ENCODE peak calls at places on chromosome 21, in four cellular contexts. O, I, V and K are unnamed samples.

GRCh38 chr21:43324596-43324995 is 102.3 kb downstream of the SIK1 start:
- DNase-seq in I (no peak), V (no peak), O (no peak), K (no peak)

GRCh38 chr21:34836103-34836932 is 167.5 kb downstream of the CLIC6 start:
- DNase-seq in I (peak; percentile 100), O (no peak), V (no peak), K (no peak)

GRCh38 chr21:28827422-28827821 is 165.3 kb downstream of the LTN1 start:
- DNase-seq in O (no peak), V (no peak), I (peak; percentile 46), K (no peak)

GRCh38 chr21:16047857-16048256 is 318.1 kb downstream of the USP25 start:
- DNase-seq in V (no peak), I (peak; percentile 80), O (no peak), K (no peak)

GRCh38 chr21:15160136-15160535 is 95.3 kb upstream of the NRIP1 start:
- DNase-seq in I (no peak), O (no peak), V (no peak), K (no peak)

GRCh38 chr21:31255846-31256395 is 88.1 kb downstream of the TIAM1 start:
- DNase-seq in V (no peak), I (no peak), O (no peak), K (no peak)

GRCh38 chr21:29649370-29649963 is 290.3 kb downstream of the GRIK1 start:
- DNase-seq in O (no peak), V (no peak), I (no peak), K (no peak)

GRCh38 chr21:46110499-46111192 is 12.7 kb downstream of the COL6A2 start:
- DNase-seq in V (no peak), O (peak; percentile 25), I (no peak), K (no peak)

GRCh38 chr21:25635310-25635709 is 3.7 kb upstream of the JAM2 start:
- DNase-seq in O (no peak), I (no peak), V (no peak), K (no peak)

GRCh38 chr21:15826147-15826780 is 96.5 kb downstream of the USP25 start:
- DNase-seq in V (no peak), I (peak; percentile 54), O (peak; percentile 13), K (no peak)

GRCh38 chr21:45644041-45644906 is 749 bp downstream of the PCBP3 start:
- DNase-seq in O (no peak), I (no peak), V (no peak), K (no peak)

GRCh38 chr21:22421416-22422190 is 1423.4 kb downstream of the NCAM2 start:
- DNase-seq in O (no peak), I (no peak), V (no peak), K (no peak)

GRCh38 chr21:45971487-45972352 is 9.8 kb upstream of the COL6A1 start:
- DNase-seq in O (no peak), V (no peak), I (peak; percentile 87), K (no peak)

GRCh38 chr21:28832013-28832714 is 160.5 kb downstream of the LTN1 start:
- DNase-seq in V (no peak), I (peak; percentile 41), O (no peak), K (no peak)

GRCh38 chr21:15363921-15364320 is 299.1 kb upstream of the NRIP1 start:
- DNase-seq in O (no peak), V (no peak), I (no peak), K (no peak)

GRCh38 chr21:40841524-40842196 is 5.3 kb downstream of the DSCAM start:
- DNase-seq in I (no peak), V (peak; percentile 61), O (peak; percentile 78), K (peak; percentile 57)
- TF ChIP-seq CTCF in I (peak; percentile 21), V (peak; percentile 19), O (no peak), K (peak; percentile 71)

DNA sequence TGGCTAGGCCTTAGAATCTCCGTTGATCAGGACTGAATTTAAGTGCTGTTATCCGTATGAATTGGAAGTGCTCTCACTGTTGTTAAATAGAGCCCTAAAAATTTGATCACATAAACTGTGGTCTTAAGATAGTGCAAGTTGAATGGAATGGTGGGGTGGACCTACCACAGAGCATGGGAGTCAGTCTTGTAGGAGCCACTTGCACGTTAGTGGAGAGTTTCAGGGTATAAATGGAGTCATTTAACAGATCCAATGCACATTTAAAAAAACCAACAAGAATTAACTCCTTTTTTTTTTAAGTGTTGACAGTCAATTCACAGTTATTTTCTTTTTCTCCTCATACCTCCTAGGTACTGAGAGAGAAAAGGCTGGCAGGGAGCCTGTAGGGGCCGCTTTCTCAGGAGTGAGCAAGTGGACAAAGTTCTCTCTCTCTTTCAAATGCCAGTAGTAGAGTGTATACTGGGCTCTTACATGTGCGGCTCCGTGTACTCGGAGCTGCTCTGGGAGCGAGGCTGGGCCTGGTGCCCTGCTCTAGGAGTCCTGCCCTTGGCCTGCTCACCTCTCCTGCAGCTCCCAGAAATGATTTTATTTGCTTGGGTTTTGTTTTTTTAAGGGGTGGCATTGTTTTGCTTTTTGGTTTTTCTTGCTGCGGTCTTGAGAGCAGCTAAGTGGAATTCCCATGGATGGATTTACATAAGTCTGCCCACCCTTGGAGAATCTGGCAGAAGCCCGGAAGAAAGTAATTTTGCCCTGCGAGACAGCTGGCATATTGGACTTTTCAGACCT is 91.3 kb downstream of the ATP5PO start:
- DNase-seq in O (no peak), V (no peak), I (no peak), K (no peak)
- TF ChIP-seq CTCF in O (no peak), V (no peak), I (no peak), K (no peak)

DNA sequence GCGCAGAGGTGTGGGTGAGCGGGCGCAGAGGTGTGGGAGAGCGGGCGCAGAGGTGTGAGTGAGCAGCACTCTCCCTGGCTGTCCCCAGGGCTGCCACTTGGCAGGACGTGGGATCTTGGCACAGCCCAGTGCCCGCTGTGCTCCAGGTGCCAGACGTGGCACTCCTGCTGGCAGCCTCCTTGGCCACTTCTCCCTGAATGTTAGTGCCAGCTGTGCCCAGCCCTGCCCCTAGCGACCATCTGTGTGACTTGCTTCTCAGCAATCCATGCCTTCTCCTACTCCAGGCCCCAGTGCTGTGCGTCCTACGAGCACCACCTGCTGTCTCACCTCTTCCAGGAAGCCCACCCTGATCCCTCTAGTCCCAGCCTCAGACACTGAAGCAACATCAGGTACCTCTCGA is 30.5 kb downstream of the KRTAP10-1 start:
- DNase-seq in O (no peak), V (no peak), I (no peak), K (no peak)
- TF ChIP-seq CTCF in O (no peak), V (no peak), I (no peak), K (no peak)

GRCh38 chr21:44337941-44338895 is 972 bp downstream of the CFAP410 start:
- DNase-seq in V (no peak), I (peak; percentile 47), O (peak; percentile 66), K (peak; percentile 46)
- TF ChIP-seq CTCF in V (no peak), I (peak; percentile 28), O (no peak), K (peak; percentile 49)

DNA sequence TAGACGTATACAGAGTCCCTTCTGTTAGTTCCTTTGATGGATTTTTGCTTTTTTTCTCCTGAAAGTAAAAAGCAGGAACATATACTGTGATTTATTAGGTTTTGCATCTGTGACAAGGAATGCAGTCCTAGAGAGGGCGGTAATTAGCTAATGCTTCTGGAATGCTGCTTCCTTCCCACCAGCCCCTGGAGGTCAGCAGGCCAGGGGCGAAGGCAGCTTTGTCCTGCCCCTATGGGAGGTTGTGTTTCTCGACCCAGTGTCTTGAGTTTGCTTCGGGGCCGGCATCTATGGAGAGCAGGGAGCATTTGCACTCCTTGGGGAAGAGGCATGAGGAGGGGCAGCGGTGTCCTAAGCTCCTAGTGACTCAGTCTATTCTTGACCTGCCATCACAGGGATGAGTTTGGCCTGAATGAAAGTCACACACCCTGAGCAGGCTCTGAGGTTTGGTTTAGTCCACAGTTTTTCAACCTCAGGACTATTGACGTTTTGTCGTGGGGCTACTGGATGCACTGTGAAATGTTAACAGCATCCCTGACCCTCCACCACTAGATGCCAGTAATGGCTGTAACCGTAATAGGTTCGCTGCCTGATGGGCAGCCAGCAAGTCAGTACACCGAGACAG is 85.0 kb upstream of the KCNJ15 start:
- DNase-seq in O (peak; percentile 60), V (no peak), I (peak; percentile 45), K (peak; percentile 10)
- TF ChIP-seq CTCF in O (no peak), V (no peak), I (peak; percentile 11), K (peak; percentile 28)

GRCh38 chr21:17270234-17270633 is 242.6 kb upstream of the CXADR start:
- DNase-seq in I (peak; percentile 31), O (no peak), V (no peak), K (no peak)
- TF ChIP-seq CTCF in I (peak; percentile 49), O (no peak), V (peak; percentile 73), K (peak; percentile 74)

DNA sequence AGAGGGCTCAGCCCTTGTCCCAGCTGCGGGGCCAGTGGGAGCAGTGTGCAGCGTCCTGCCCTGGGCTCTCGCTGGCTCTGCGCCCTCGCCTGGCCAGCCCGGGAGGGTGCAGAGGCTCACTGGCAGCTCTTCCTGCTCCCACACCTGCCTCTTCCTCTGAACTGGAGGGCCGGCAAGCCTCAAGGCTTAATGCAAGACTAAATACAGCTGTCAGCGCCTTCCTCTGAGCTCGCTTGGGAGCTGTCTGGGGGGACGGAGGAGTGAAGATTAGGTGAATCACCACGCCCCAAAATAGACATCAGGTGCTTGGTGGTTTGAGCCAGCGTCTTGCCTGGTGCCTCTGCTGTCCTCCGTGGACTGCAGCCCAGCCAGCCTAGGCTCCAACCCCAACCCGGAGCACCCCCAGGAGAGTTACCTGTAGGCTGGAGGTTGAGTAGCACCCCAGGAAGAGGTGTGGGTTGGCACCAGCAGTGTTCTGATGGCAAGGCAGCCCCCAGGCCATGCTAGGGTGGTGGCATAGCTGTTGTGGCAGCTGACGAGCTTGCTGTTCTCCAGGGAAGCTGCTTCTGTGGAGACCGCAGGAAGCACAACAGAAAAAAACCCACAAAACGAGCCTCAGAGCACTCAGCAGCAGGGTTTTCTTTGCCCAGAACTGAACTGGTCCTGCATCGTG is 36.9 kb downstream of the UMODL1 start:
- DNase-seq in O (peak; percentile 63), I (peak; percentile 65), V (no peak), K (peak; percentile 59)
- TF ChIP-seq CTCF in O (no peak), I (peak; percentile 82), V (peak; percentile 47), K (peak; percentile 76)

GRCh38 chr21:32457360-32457840 is 44.9 kb downstream of the EVA1C start:
- DNase-seq in V (no peak), I (peak; percentile 16), O (no peak), K (no peak)
- TF ChIP-seq CTCF in V (no peak), I (peak; percentile 2), O (no peak), K (no peak)